ENCODE peak calls at places on chromosomes 3 and 15, in four cellular contexts. One of them, this sample, is unnamed.

GRCh38 chr3:8529197-8529637 is 27.6 kb downstream of the LMCD1 start:
- DNase-seq in fibroblast of lung: peak
- DNase-seq in HepG2: peak
- DNase-seq in progenitor cell of endocrine pancreas: no peak
- DNase-seq in this sample: peak

GRCh38 chr3:43686333-43686699 is 4.4 kb upstream of the ABHD5 start:
- DNase-seq in fibroblast of lung: no peak
- DNase-seq in progenitor cell of endocrine pancreas: no peak
- DNase-seq in HepG2: no peak
- DNase-seq in this sample: no peak

GRCh38 chr3:191331443-191331842 is 1.1 kb upstream of the UTS2B start:
- DNase-seq in HepG2: no peak
- DNase-seq in progenitor cell of endocrine pancreas: no peak
- DNase-seq in fibroblast of lung: peak
- DNase-seq in this sample: no peak

GRCh38 chr15:59931642-59932296 is 72.3 kb upstream of the FOXB1 start:
- DNase-seq in progenitor cell of endocrine pancreas: no peak
- DNase-seq in fibroblast of lung: no peak
- DNase-seq in HepG2: no peak
- DNase-seq in this sample: no peak

GRCh38 chr15:57649138-57649537 is 57.4 kb upstream of the POLR2M start:
- DNase-seq in progenitor cell of endocrine pancreas: no peak
- DNase-seq in HepG2: no peak
- DNase-seq in fibroblast of lung: peak
- DNase-seq in this sample: peak

GRCh38 chr15:63940956-63941620 is 105.2 kb downstream of the DAPK2 start:
- DNase-seq in fibroblast of lung: no peak
- DNase-seq in progenitor cell of endocrine pancreas: no peak
- DNase-seq in HepG2: no peak
- DNase-seq in this sample: no peak

GRCh38 chr3:4395448-4395847 is 71.6 kb downstream of the SUMF1 start:
- DNase-seq in fibroblast of lung: peak
- DNase-seq in HepG2: no peak
- DNase-seq in progenitor cell of endocrine pancreas: no peak
- DNase-seq in this sample: no peak

GRCh38 chr3:128409621-128410581 is 56.8 kb downstream of the DNAJB8 start:
- DNase-seq in HepG2: no peak
- DNase-seq in progenitor cell of endocrine pancreas: no peak
- DNase-seq in fibroblast of lung: no peak
- DNase-seq in this sample: no peak

GRCh38 chr3:18657858-18658820 is 233.0 kb upstream of the SATB1 start:
- DNase-seq in progenitor cell of endocrine pancreas: no peak
- DNase-seq in HepG2: no peak
- DNase-seq in fibroblast of lung: no peak
- DNase-seq in this sample: no peak

GRCh38 chr3:122961146-122961545 is 66.4 kb downstream of the SEMA5B start:
- DNase-seq in progenitor cell of endocrine pancreas: no peak
- DNase-seq in HepG2: no peak
- DNase-seq in fibroblast of lung: peak
- DNase-seq in this sample: peak

GRCh38 chr15:54347082-54347827 is 369.0 kb downstream of the UNC13C start:
- DNase-seq in fibroblast of lung: no peak
- DNase-seq in HepG2: no peak
- DNase-seq in progenitor cell of endocrine pancreas: no peak
- DNase-seq in this sample: no peak

GRCh38 chr3:46849686-46850467 is 13.4 kb downstream of the MYL3 start:
- DNase-seq in progenitor cell of endocrine pancreas: no peak
- DNase-seq in HepG2: no peak
- DNase-seq in fibroblast of lung: no peak
- DNase-seq in this sample: no peak

GRCh38 chr3:30672287-30672735 is 65.9 kb downstream of the TGFBR2 start:
- DNase-seq in HepG2: no peak
- DNase-seq in progenitor cell of endocrine pancreas: no peak
- DNase-seq in fibroblast of lung: no peak
- DNase-seq in this sample: no peak

GRCh38 chr3:95277614-95278013 is 1214.8 kb downstream of the NSUN3 start:
- DNase-seq in fibroblast of lung: no peak
- DNase-seq in progenitor cell of endocrine pancreas: no peak
- DNase-seq in HepG2: no peak
- DNase-seq in this sample: no peak

GRCh38 chr15:88454231-88454630 is 13.0 kb downstream of the MRPL46 start:
- DNase-seq in progenitor cell of endocrine pancreas: no peak
- DNase-seq in fibroblast of lung: peak
- DNase-seq in HepG2: no peak
- DNase-seq in this sample: no peak

GRCh38 chr15:67905628-67906027 is 65.8 kb upstream of the RNU6-1 start:
- DNase-seq in fibroblast of lung: no peak
- DNase-seq in progenitor cell of endocrine pancreas: no peak
- DNase-seq in HepG2: no peak
- DNase-seq in this sample: no peak

GRCh38 chr15:67903708-67904107 is 63.9 kb upstream of the RNU6-1 start:
- DNase-seq in HepG2: no peak
- DNase-seq in progenitor cell of endocrine pancreas: no peak
- DNase-seq in fibroblast of lung: no peak
- DNase-seq in this sample: no peak

GRCh38 chr15:67907175-67907723 is 67.4 kb upstream of the RNU6-1 start:
- DNase-seq in fibroblast of lung: no peak
- DNase-seq in progenitor cell of endocrine pancreas: no peak
- DNase-seq in HepG2: no peak
- DNase-seq in this sample: no peak

GRCh38 chr15:67908756-67909155 is 68.9 kb upstream of the RNU6-1 start:
- DNase-seq in fibroblast of lung: no peak
- DNase-seq in progenitor cell of endocrine pancreas: no peak
- DNase-seq in HepG2: no peak
- DNase-seq in this sample: no peak

DNA sequence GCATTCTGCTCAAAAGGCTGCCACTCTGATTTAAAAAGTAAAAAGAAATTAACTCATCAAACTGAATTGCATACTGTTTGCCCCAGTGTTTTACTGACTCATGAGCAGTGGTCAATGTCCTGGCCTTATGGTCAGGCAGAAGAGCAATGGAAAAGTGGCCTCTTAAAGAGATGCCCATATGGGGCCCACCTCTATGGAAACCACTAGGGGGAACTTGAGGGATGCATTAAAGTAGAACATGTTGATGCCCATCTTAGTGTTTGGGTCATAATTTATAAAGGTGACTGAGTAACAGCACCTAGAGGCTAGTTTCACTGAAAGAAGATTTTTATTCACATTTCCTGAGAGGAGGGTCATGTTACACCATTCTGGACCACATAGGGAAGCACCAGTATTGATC is 66.5 kb upstream of the RNU6-1 start:
- DNase-seq in fibroblast of lung: no peak
- DNase-seq in progenitor cell of endocrine pancreas: no peak
- DNase-seq in HepG2: peak
- DNase-seq in this sample: no peak
- TF ChIP-seq CTCF in fibroblast of lung: no peak
- TF ChIP-seq CTCF in progenitor cell of endocrine pancreas: no peak
- TF ChIP-seq CTCF in HepG2: peak
- TF ChIP-seq CTCF in this sample: peak

GRCh38 chr3:197458179-197458707 is 97.5 kb downstream of the BDH1 start:
- DNase-seq in fibroblast of lung: no peak
- DNase-seq in HepG2: peak
- DNase-seq in progenitor cell of endocrine pancreas: no peak
- DNase-seq in this sample: no peak
- TF ChIP-seq CTCF in fibroblast of lung: no peak
- TF ChIP-seq CTCF in HepG2: peak
- TF ChIP-seq CTCF in progenitor cell of endocrine pancreas: peak
- TF ChIP-seq CTCF in this sample: peak

GRCh38 chr3:135622657-135623056 is 342.9 kb upstream of the PPP2R3A start:
- DNase-seq in fibroblast of lung: no peak
- DNase-seq in HepG2: no peak
- DNase-seq in progenitor cell of endocrine pancreas: no peak
- DNase-seq in this sample: no peak
- TF ChIP-seq CTCF in fibroblast of lung: no peak
- TF ChIP-seq CTCF in HepG2: no peak
- TF ChIP-seq CTCF in progenitor cell of endocrine pancreas: no peak
- TF ChIP-seq CTCF in this sample: no peak

GRCh38 chr15:38888701-38889154 is 324.1 kb upstream of the RASGRP1 start:
- DNase-seq in progenitor cell of endocrine pancreas: no peak
- DNase-seq in fibroblast of lung: no peak
- DNase-seq in HepG2: no peak
- DNase-seq in this sample: no peak

GRCh38 chr15:38885477-38885952 is 320.9 kb upstream of the RASGRP1 start:
- DNase-seq in fibroblast of lung: no peak
- DNase-seq in HepG2: no peak
- DNase-seq in progenitor cell of endocrine pancreas: no peak
- DNase-seq in this sample: no peak

GRCh38 chr15:38883987-38884386 is 319.4 kb upstream of the RASGRP1 start:
- DNase-seq in HepG2: no peak
- DNase-seq in progenitor cell of endocrine pancreas: no peak
- DNase-seq in fibroblast of lung: peak
- DNase-seq in this sample: no peak

GRCh38 chr15:38885001-38885400 is 320.4 kb upstream of the RASGRP1 start:
- DNase-seq in fibroblast of lung: peak
- DNase-seq in HepG2: peak
- DNase-seq in progenitor cell of endocrine pancreas: no peak
- DNase-seq in this sample: no peak

GRCh38 chr15:38886315-38887163 is 321.9 kb upstream of the RASGRP1 start:
- DNase-seq in fibroblast of lung: peak
- DNase-seq in progenitor cell of endocrine pancreas: no peak
- DNase-seq in HepG2: no peak
- DNase-seq in this sample: peak
- TF ChIP-seq CTCF in fibroblast of lung: no peak
- TF ChIP-seq CTCF in progenitor cell of endocrine pancreas: no peak
- TF ChIP-seq CTCF in HepG2: no peak
- TF ChIP-seq CTCF in this sample: no peak

GRCh38 chr15:75367913-75368688 is at the start of gene MAN2C1:
- DNase-seq in HepG2: peak
- DNase-seq in fibroblast of lung: peak
- DNase-seq in progenitor cell of endocrine pancreas: peak
- DNase-seq in this sample: peak
- TF ChIP-seq CTCF in HepG2: peak
- TF ChIP-seq CTCF in fibroblast of lung: peak
- TF ChIP-seq CTCF in progenitor cell of endocrine pancreas: peak
- TF ChIP-seq CTCF in this sample: peak

DNA sequence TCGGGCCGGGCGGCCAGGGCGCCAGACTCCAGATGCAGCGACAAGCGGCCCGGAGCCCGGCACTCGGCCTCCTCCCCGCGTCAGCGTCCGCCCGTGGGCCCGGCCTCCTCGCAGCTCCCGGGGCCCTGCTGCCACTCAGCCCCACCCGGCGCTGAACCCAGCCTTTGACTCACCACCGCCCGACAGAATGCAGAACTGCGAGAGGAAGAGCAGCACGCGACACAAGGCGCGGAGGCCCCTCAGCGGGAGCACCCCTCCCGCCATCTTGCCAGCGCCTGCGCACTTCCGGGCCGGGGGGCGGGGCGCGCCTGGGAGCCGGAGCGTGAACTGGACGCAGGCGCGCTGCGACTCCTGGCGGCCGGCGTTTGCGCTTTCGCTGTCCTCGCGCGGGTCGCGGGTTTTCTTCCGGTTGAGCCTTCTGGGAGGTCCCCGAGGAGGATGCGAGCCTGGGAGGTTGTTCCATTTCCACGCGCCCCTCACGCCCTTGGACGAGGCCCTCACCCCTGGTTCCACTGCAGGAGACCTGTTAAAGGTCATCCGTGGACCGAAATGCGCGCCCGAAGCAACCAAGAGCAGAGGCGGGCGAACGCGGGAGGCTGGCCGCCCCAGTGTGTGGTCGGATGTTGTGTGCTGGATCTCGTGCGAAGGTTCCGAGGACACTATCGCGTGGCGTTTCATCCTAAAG is at the start of gene TM2D3:
- DNase-seq in fibroblast of lung: peak
- DNase-seq in progenitor cell of endocrine pancreas: peak
- DNase-seq in HepG2: peak
- DNase-seq in this sample: peak
- TF ChIP-seq CTCF in fibroblast of lung: peak
- TF ChIP-seq CTCF in progenitor cell of endocrine pancreas: peak
- TF ChIP-seq CTCF in HepG2: peak
- TF ChIP-seq CTCF in this sample: peak

GRCh38 chr3:52907497-52907896 is 10.1 kb upstream of the STIMATE start:
- DNase-seq in progenitor cell of endocrine pancreas: no peak
- DNase-seq in fibroblast of lung: no peak
- DNase-seq in HepG2: no peak
- DNase-seq in this sample: no peak
- TF ChIP-seq CTCF in progenitor cell of endocrine pancreas: no peak
- TF ChIP-seq CTCF in fibroblast of lung: no peak
- TF ChIP-seq CTCF in HepG2: no peak
- TF ChIP-seq CTCF in this sample: no peak

DNA sequence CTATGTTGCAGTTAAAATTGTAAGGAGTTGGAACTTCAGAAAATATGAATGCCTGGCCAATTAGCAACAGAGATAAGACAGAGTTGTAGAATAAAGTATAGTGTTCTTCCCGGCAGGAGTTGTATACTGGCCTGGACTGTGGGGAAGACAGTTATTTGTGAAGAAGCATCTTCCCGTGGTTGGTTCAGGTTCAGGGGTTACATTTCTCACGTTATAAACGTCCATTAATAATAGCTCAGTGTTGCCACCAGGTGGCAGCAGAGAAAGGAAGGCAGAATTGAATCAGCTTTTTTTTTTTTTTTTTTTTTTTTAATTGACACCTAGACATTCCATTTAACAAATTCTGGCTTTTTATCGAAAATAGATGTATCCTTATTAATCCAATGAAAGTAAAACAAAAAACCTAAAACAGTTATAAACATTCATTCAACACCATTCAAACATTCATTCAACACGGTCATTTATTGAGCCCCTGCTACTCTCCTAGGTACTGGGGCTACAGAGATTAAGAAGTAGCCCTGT is 66.4 kb upstream of the NR2E3 start:
- DNase-seq in HepG2: peak
- DNase-seq in progenitor cell of endocrine pancreas: peak
- DNase-seq in fibroblast of lung: peak
- DNase-seq in this sample: no peak
- TF ChIP-seq CTCF in HepG2: peak
- TF ChIP-seq CTCF in progenitor cell of endocrine pancreas: peak
- TF ChIP-seq CTCF in fibroblast of lung: peak
- TF ChIP-seq CTCF in this sample: peak